ENCODE peak calls at places on chromosomes 1 and 21, in seven cellular contexts. M is adrenal gland, I is uterus, S is ovary, D is K562, V is stomach, N is IMR-90. W is an unnamed sample.
A peak's percentile ranks its signal among the peaks of the same experiment; 100 is the strongest.

GRCh38 chr1:89608627-89609338 is 24.1 kb upstream of the LRRC8C start:
- DNase-seq in D (no peak), M (no peak), I (no peak), S (no peak), N (no peak), V (no peak), W (no peak)

GRCh38 chr1:168180148-168180524 is 1.4 kb downstream of the TIPRL start:
- DNase-seq in D (no peak), S (no peak), V (no peak), M (no peak), I (no peak), N (no peak), W (no peak)

GRCh38 chr1:59752556-59753412 is 62.0 kb upstream of the HOOK1 start:
- DNase-seq in V (no peak), S (no peak), M (no peak), I (no peak), D (no peak), N (no peak), W (no peak)

GRCh38 chr1:97820470-97821188 is 100.2 kb downstream of the DPYD start:
- DNase-seq in M (no peak), D (no peak), N (peak; percentile 58), I (no peak), V (no peak), S (no peak), W (no peak)

GRCh38 chr1:232925421-232926202 is 24.8 kb upstream of the NTPCR start:
- DNase-seq in N (no peak), S (no peak), V (no peak), D (no peak), M (no peak), I (no peak), W (no peak)

GRCh38 chr1:200075522-200075921 is 48.0 kb downstream of the NR5A2 start:
- DNase-seq in I (no peak), M (no peak), N (no peak), D (no peak), S (no peak), V (no peak), W (no peak)

GRCh38 chr21:44574457-44575306 is 1.2 kb downstream of the KRTAP10-4 start:
- DNase-seq in S (no peak), M (no peak), V (peak; percentile 48), D (no peak), N (no peak), I (no peak), W (no peak)

GRCh38 chr21:45388611-45389296 is 16.2 kb upstream of the COL18A1 start:
- DNase-seq in N (no peak), S (peak; percentile 38), V (no peak), M (no peak), D (no peak), I (peak; percentile 16), W (no peak)

GRCh38 chr1:177873238-177873637 is 96.6 kb downstream of the SEC16B start:
- DNase-seq in V (no peak), N (peak; percentile 94), M (peak; percentile 13), I (no peak), D (no peak), S (no peak), W (no peak)

GRCh38 chr1:50704126-50704525 is 255.9 kb downstream of the FAF1 start:
- DNase-seq in D (peak; percentile 70), M (no peak), I (no peak), S (no peak), V (no peak), N (peak; percentile 41), W (no peak)

GRCh38 chr1:83849191-83850061 is 149.5 kb downstream of the TTLL7 start:
- DNase-seq in N (no peak), I (no peak), M (no peak), D (no peak), V (no peak), S (no peak), W (no peak)

GRCh38 chr1:89563957-89564604 is 39.5 kb downstream of the LRRC8B start:
- DNase-seq in N (no peak), V (no peak), D (no peak), S (no peak), I (no peak), M (no peak), W (no peak)

DNA sequence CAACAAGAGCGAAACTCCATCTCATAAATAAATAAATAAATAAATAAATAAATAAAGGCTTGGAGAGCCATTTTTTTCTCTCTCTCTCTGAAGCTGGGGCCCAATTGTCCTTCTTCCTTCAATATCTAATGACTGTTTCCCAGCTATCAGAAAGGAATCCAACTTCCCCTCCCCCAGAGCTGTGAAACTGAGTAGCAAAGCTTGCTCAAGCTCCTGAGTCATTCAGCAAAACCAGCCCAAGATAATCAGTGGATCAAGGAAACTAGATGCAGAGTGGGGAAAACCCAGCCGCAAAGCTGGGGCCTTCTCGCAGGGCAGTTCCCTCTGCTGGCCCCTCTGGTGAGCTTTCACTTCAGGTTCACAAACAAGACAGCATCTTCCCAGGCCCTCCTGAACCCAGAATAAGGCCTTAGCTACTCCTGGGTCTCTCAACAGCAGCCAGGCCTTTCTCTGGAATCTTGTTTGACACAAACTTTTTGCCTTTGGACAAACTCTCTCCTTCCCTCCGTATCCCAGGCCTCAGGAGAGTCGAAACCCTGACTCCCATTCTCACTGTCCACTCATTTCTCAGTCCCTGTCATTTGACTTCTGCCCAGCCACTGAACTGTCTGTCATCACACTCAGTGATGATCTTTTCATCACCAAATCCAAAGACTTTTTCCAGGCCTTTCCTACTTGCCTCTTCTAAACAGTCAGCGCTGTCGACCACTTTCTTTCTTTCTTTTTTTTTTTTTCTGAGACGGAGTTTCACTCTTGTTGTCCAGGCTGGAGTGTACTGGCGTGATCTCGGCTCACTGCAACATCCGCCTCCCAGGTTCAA is 18.0 kb upstream of the PTP4A2 start:
- DNase-seq in I (peak; percentile 82), M (peak; percentile 95), S (peak; percentile 80), V (peak; percentile 90), N (peak; percentile 100), D (peak; percentile 79), W (peak; percentile 65)
- H3K4me1 ChIP-seq in I (peaks cover 5% of the 10 kb centered on the region), M (peaks cover 34% of the 10 kb centered on the region), S (peaks cover 11% of the 10 kb centered on the region), V (peaks cover 44% of the 10 kb centered on the region), N (peaks cover 23% of the 10 kb centered on the region), D (peaks cover 47% of the 10 kb centered on the region), W (peaks cover 38% of the 10 kb centered on the region)

DNA sequence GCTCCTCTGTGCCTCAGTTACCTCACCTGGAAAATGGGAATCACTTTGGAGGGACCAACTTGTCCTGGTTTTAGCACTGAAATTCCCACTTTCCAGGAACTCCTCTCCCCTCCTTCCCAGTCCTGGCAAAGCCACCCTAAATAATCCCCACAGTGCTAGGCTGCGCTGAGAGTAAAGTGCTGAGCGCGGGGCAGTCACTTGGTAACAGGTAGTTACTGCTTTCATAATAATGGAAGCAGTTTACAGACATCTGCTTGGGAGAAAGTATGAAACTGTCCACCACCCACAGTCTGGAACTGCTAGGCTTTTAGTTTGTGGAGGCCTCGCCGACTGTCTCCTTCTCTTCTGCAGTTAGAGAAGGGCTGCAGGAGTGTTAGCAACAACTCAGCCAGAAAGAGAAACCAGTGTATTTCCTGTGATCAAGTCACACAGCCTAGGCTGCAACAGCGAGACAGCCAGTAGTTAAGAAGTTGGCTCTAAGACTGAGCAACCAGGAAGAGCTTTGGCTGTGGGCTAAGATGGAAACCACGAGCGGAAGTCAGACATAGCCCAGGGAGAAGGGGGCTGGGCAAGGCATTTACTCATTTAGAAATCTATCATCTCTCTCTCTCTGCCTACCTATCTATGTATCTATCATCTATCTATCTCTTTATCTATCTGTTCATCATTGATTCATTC is 30.8 kb upstream of the ABCG1 start:
- DNase-seq in N (no peak), V (peak; percentile 50), M (no peak), S (no peak), D (no peak), I (no peak), W (no peak)
- TF ChIP-seq POLR2A in N (no peak), V (no peak), M (no peak), S (no peak), D (no peak), I (no peak), W (no peak)

GRCh38 chr1:32754282-32755097 is 51.9 kb upstream of the SYNC start:
- DNase-seq in I (no peak), D (peak; percentile 78), M (peak; percentile 76), S (peak; percentile 62), N (peak; percentile 42), V (peak; percentile 75), W (no peak)

GRCh38 chr1:32757213-32757895 is 54.8 kb upstream of the SYNC start:
- DNase-seq in S (no peak), D (peak; percentile 88), M (no peak), N (no peak), V (no peak), I (no peak), W (no peak)

GRCh38 chr1:32755810-32756159 is 53.2 kb upstream of the SYNC start:
- DNase-seq in S (no peak), I (no peak), M (no peak), V (no peak), N (no peak), D (no peak), W (no peak)

GRCh38 chr1:32753532-32754281 is 51.1 kb upstream of the SYNC start:
- DNase-seq in S (peak; percentile 88), I (peak; percentile 68), M (peak; percentile 85), V (peak; percentile 88), N (peak; percentile 48), D (peak; percentile 99), W (no peak)

GRCh38 chr1:32755098-32755809 is 52.7 kb upstream of the SYNC start:
- DNase-seq in S (peak; percentile 60), V (no peak), D (no peak), I (no peak), N (no peak), M (peak; percentile 67), W (no peak)
- H3K4me1 ChIP-seq in S (peaks cover 7% of the 10 kb centered on the region), V (peaks cover 63% of the 10 kb centered on the region), D (peaks cover 71% of the 10 kb centered on the region), I (peaks cover 6% of the 10 kb centered on the region), N (peaks cover 21% of the 10 kb centered on the region), M (peaks cover 56% of the 10 kb centered on the region), W (peaks cover 11% of the 10 kb centered on the region)

GRCh38 chr1:35764283-35764682 is 5.5 kb downstream of the CLSPN start:
- DNase-seq in M (no peak), N (no peak), V (no peak), I (no peak), S (no peak), D (no peak), W (no peak)

GRCh38 chr1:35773711-35774110 is 3.9 kb upstream of the CLSPN start:
- DNase-seq in M (no peak), I (no peak), S (no peak), V (no peak), D (no peak), N (no peak), W (no peak)

GRCh38 chr1:35768350-35769187 is 1.2 kb downstream of the CLSPN start:
- DNase-seq in V (no peak), S (no peak), M (no peak), D (no peak), I (no peak), N (no peak), W (no peak)

GRCh38 chr1:35769188-35769758 is 505 bp downstream of the CLSPN start:
- DNase-seq in V (peak; percentile 85), M (peak; percentile 90), D (peak; percentile 94), I (peak; percentile 71), S (peak; percentile 86), N (peak; percentile 75), W (peak; percentile 56)

GRCh38 chr1:35769759-35770446 is at the start of gene CLSPN:
- DNase-seq in V (peak; percentile 95), I (peak; percentile 93), N (peak; percentile 94), S (peak; percentile 96), M (peak; percentile 97), D (peak; percentile 99), W (peak; percentile 91)
- TF ChIP-seq POLR2A in V (no peak), I (peak; percentile 31), N (peak; percentile 81), S (no peak), M (no peak), D (peak; percentile 99), W (no peak)